ENCODE peak calls at places on chromosomes 7 and 10, in four cellular contexts. Y is pancreas, K is AG04450, A is ovary. N is an unnamed sample.
A peak's percentile ranks its signal among the peaks of the same experiment; 100 is the strongest.

GRCh38 chr7:2409745-2410414 is 6.5 kb downstream of the CHST12 start:
- DNase-seq in Y (no peak), K (no peak), A (no peak), N (no peak)

GRCh38 chr10:63547628-63548356 is 26.6 kb downstream of the REEP3 start:
- DNase-seq in A (no peak), K (no peak), Y (no peak), N (no peak)

GRCh38 chr7:148472406-148472805 is 118.2 kb upstream of the C7orf33 start:
- DNase-seq in Y (no peak), A (no peak), K (no peak), N (no peak)

GRCh38 chr10:121580276-121581116 is 17.7 kb downstream of the FGFR2 start:
- DNase-seq in A (no peak), Y (no peak), K (no peak), N (no peak)

GRCh38 chr10:124319926-124320391 is 98.8 kb downstream of the OAT start:
- DNase-seq in K (no peak), A (peak; percentile 12), Y (peak; percentile 1), N (no peak)

GRCh38 chr10:66180651-66181318 is 745.1 kb upstream of the LRRTM3 start:
- DNase-seq in K (peak; percentile 21), A (no peak), Y (no peak), N (peak; percentile 19)

GRCh38 chr7:95601324-95601723 is 5.0 kb upstream of the PDK4 start:
- DNase-seq in A (no peak), Y (no peak), K (no peak), N (no peak)

GRCh38 chr7:132440126-132440525 is 136.1 kb downstream of the PLXNA4 start:
- DNase-seq in K (no peak), Y (no peak), A (no peak), N (no peak)

GRCh38 chr7:66700633-66701131 is 39.9 kb upstream of the RABGEF1 start:
- DNase-seq in K (no peak), A (no peak), Y (no peak), N (no peak)

GRCh38 chr7:3415730-3416366 is 114.8 kb downstream of the SDK1 start:
- DNase-seq in A (no peak), K (no peak), Y (no peak), N (no peak)

GRCh38 chr10:33900591-33900990 is 566.1 kb upstream of the NRP1 start:
- DNase-seq in Y (no peak), A (no peak), K (no peak), N (no peak)

GRCh38 chr7:148540041-148540738 is 50.4 kb upstream of the C7orf33 start:
- DNase-seq in K (no peak), Y (no peak), A (peak; percentile 37), N (peak; percentile 53)

GRCh38 chr10:28698075-28698474 is 20.8 kb downstream of the BAMBI start:
- DNase-seq in Y (no peak), A (no peak), K (no peak), N (no peak)

GRCh38 chr7:17680026-17680425 is 260.3 kb downstream of the SNX13 start:
- DNase-seq in K (peak; percentile 59), A (no peak), Y (peak; percentile 44), N (no peak)

GRCh38 chr10:84613336-84614021 is 285.1 kb downstream of the CCSER2 start:
- DNase-seq in K (no peak), A (no peak), Y (no peak), N (no peak)

GRCh38 chr10:75226055-75226454 is 9.7 kb downstream of the COMTD1 start:
- DNase-seq in Y (no peak), A (no peak), K (no peak), N (no peak)

GRCh38 chr10:101932182-101932581 is 88.6 kb upstream of the KCNIP2 start:
- DNase-seq in Y (no peak), A (no peak), K (no peak), N (no peak)

GRCh38 chr7:155821851-155822250 is 9.6 kb upstream of the SHH start:
- DNase-seq in A (no peak), K (no peak), Y (no peak), N (no peak)

GRCh38 chr7:4699897-4700296 is 17.8 kb downstream of the FOXK1 start:
- DNase-seq in Y (no peak), K (no peak), A (no peak), N (no peak)

GRCh38 chr7:4931932-4932331 is 27.1 kb downstream of the MMD2 start:
- DNase-seq in Y (peak; percentile 54), A (no peak), K (no peak), N (no peak)

GRCh38 chr7:148747274-148747673 is 48.6 kb downstream of the CUL1 start:
- DNase-seq in K (no peak), Y (no peak), A (no peak), N (no peak)

GRCh38 chr10:29403208-29403607 is 114.3 kb downstream of the LYZL1 start:
- DNase-seq in K (no peak), Y (no peak), A (no peak), N (no peak)

GRCh38 chr10:30688456-30688855 is 58.9 kb upstream of the LYZL2 start:
- DNase-seq in A (no peak), K (no peak), Y (no peak), N (no peak)

GRCh38 chr10:128035557-128035973 is 90.7 kb downstream of the MKI67 start:
- DNase-seq in K (no peak), A (no peak), Y (no peak), N (no peak)

GRCh38 chr10:37314862-37315261 is 189.5 kb downstream of the ANKRD30A start:
- DNase-seq in A (no peak), Y (no peak), K (no peak), N (no peak)

GRCh38 chr10:110358869-110359629 is 54.3 kb upstream of the SMNDC1 start:
- DNase-seq in Y (no peak), K (no peak), A (no peak), N (peak; percentile 83)

GRCh38 chr10:17029581-17030271 is 99.9 kb downstream of the CUBN start:
- DNase-seq in Y (peak; percentile 28), A (peak; percentile 72), K (no peak), N (no peak)

GRCh38 chr10:124975977-124976514 is 34.1 kb downstream of the ZRANB1 start:
- DNase-seq in Y (no peak), K (no peak), A (no peak), N (peak; percentile 41)

GRCh38 chr7:43648725-43649406 is 66.0 kb downstream of the STK17A start:
- DNase-seq in K (peak; percentile 69), Y (no peak), A (no peak), N (peak; percentile 85)

GRCh38 chr10:48763403-48763802 is 78.7 kb downstream of the WDFY4 start:
- DNase-seq in Y (no peak), A (no peak), K (no peak), N (no peak)

GRCh38 chr10:130993612-130994011 is 317.9 kb downstream of the TCERG1L start:
- DNase-seq in Y (no peak), K (no peak), A (no peak), N (no peak)

GRCh38 chr10:70613941-70614340 is 11.4 kb upstream of the PRF1 start:
- DNase-seq in A (no peak), Y (no peak), K (no peak), N (no peak)

GRCh38 chr10:21170216-21170615 is 273.1 kb upstream of the NEBL start:
- DNase-seq in A (no peak), K (no peak), Y (no peak), N (no peak)

GRCh38 chr10:21171936-21172773 is 275.0 kb upstream of the NEBL start:
- DNase-seq in K (no peak), Y (peak; percentile 22), A (no peak), N (no peak)

GRCh38 chr10:21169271-21169670 is 272.2 kb upstream of the NEBL start:
- DNase-seq in K (no peak), A (no peak), Y (no peak), N (no peak)

GRCh38 chr10:21172774-21173432 is 275.8 kb upstream of the NEBL start:
- DNase-seq in K (no peak), A (peak; percentile 38), Y (peak; percentile 50), N (no peak)

DNA sequence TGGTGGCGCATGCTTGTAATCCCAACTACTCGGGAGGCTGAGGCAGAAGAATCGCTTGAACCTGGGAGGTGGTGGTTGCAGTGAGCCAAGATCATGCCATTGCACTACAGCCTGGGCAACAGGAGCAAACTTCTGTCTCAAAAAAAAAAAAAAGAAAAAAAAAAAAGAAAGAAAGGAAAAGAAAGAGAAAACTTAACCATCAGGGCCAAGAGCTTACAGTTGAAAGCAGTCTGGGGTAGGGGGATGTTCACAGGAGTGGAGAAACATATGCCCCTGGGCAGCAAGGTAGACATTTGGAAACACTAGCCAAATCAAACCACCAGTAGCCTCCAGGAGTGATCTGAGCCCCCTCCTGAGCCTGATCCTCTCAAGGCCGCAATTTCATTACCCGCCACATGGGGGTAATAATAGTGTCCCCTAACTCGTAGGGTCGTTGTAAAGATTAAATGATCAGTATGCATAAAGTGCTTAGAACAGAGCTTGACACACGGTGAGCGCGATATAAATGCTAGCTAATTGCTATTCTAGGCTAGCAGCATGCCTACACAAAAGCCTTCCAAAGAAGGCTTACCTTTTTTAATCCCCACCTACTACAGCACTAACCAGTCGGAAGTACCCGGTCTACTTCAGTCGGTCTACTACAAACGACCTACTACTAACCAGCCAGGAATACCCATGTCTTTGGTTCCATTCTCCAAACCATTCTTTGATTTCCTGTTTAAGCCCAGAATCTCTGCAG is 274.3 kb upstream of the NEBL start:
- DNase-seq in K (no peak), A (no peak), Y (no peak), N (no peak)
- TF ChIP-seq CTCF in K (peak; percentile 17), A (no peak), Y (no peak), N (peak; percentile 30)

GRCh38 chr7:1262441-1262840 is 29.8 kb downstream of the UNCX start:
- DNase-seq in A (no peak), K (no peak), Y (no peak), N (no peak)
- H3K27me3 ChIP-seq in A (no peaks in the 10 kb centered on the region), K (peaks cover 51% of the 10 kb centered on the region), Y (no peaks in the 10 kb centered on the region), N (peaks cover 29% of the 10 kb centered on the region)

GRCh38 chr7:151349507-151349853 is 7.9 kb downstream of the NUB1 start:
- DNase-seq in A (no peak), Y (peak; percentile 26), K (no peak), N (no peak)
- H3K4me3 ChIP-seq in A (no peak overlapping the region), Y (no peak overlapping the region), K (no peak overlapping the region), N (peak overlapping the region; percentile 19)

GRCh38 chr7:99090811-99091582 is 52.9 kb downstream of the SMURF1 start:
- DNase-seq in A (no peak), Y (no peak), K (no peak), N (no peak)

GRCh38 chr7:99092064-99092720 is 51.7 kb downstream of the SMURF1 start:
- DNase-seq in A (no peak), Y (no peak), K (no peak), N (no peak)

GRCh38 chr7:99086532-99086931 is 57.4 kb downstream of the SMURF1 start:
- DNase-seq in A (no peak), Y (no peak), K (no peak), N (no peak)

GRCh38 chr7:99086944-99087343 is 57.0 kb downstream of the SMURF1 start:
- DNase-seq in A (no peak), Y (no peak), K (no peak), N (no peak)

DNA sequence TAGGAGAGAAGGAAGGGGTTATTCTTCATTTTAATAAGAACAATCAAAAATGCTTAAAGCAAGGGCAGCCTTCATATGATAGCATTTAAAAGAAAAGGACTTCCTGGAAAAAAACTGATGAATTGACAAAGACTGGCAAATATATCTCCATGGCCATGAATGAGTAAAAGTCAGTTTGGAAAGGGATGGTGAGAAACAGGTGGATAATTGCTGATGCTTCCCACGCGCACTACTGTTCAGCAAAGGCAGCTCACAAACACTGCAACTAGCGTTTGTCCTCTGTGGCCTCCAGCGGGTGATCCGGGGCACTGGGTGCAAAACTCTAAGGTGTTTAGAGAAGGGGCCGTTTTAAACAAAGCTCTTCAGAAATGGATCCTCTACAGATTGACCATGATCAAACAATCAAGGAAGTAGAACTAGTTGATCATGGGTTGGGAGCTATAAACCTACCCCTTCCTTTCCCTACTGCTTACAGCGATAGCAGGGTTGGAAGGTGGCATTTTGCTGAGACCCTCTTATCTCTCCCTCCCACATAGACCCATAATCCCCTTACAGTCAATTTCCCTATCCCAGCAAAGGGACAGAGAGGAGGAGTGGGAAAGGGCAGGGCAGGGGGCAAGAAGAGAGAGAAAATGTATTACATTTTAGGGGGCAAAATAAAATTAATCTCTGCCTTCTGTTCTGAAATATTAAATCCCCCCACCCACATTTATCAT is 53.8 kb downstream of the SMURF1 start:
- DNase-seq in K (no peak), A (no peak), Y (peak; percentile 78), N (no peak)
- TF ChIP-seq CTCF in K (no peak), A (no peak), Y (no peak), N (no peak)